ENCODE peak calls at places on chromosomes 12 and 14, in ten cellular contexts. One of them, this sample, is unnamed.

GRCh38 chr12:78101946-78102635 is 271.4 kb downstream of the NAV3 start:
- DNase-seq in A549: no peak
- DNase-seq in fibroblast of lung: no peak
- DNase-seq in heart right ventricle: no peak
- DNase-seq in upper lobe of left lung: no peak
- DNase-seq in trophoblast cell: no peak
- DNase-seq in cardiac muscle cell: no peak
- DNase-seq in endothelial cell of umbilical vein: no peak
- DNase-seq in psoas muscle: no peak
- DNase-seq in left ventricle myocardium inferior: no peak
- DNase-seq in this sample: no peak

GRCh38 chr14:67268456-67269115 is 27.4 kb downstream of the PALS1 start:
- DNase-seq in A549: no peak
- DNase-seq in fibroblast of lung: peak; percentile 30
- DNase-seq in heart right ventricle: no peak
- DNase-seq in upper lobe of left lung: no peak
- DNase-seq in trophoblast cell: peak; percentile 42
- DNase-seq in cardiac muscle cell: peak; percentile 51
- DNase-seq in endothelial cell of umbilical vein: no peak
- DNase-seq in psoas muscle: no peak
- DNase-seq in left ventricle myocardium inferior: no peak
- DNase-seq in this sample: no peak

GRCh38 chr12:76898472-76898871 is 19.7 kb upstream of the CSRP2 start:
- DNase-seq in A549: no peak
- DNase-seq in fibroblast of lung: peak; percentile 39
- DNase-seq in heart right ventricle: no peak
- DNase-seq in upper lobe of left lung: no peak
- DNase-seq in trophoblast cell: no peak
- DNase-seq in cardiac muscle cell: peak; percentile 53
- DNase-seq in endothelial cell of umbilical vein: no peak
- DNase-seq in psoas muscle: no peak
- DNase-seq in left ventricle myocardium inferior: no peak
- DNase-seq in this sample: no peak

GRCh38 chr12:713281-713875 is 39.0 kb upstream of the WNK1 start:
- DNase-seq in A549: no peak
- DNase-seq in fibroblast of lung: no peak
- DNase-seq in heart right ventricle: no peak
- DNase-seq in upper lobe of left lung: no peak
- DNase-seq in trophoblast cell: no peak
- DNase-seq in cardiac muscle cell: no peak
- DNase-seq in endothelial cell of umbilical vein: no peak
- DNase-seq in psoas muscle: no peak
- DNase-seq in left ventricle myocardium inferior: no peak
- DNase-seq in this sample: no peak

GRCh38 chr14:68775614-68776126 is 17.2 kb downstream of the ZFP36L1 start:
- DNase-seq in A549: no peak
- DNase-seq in fibroblast of lung: no peak
- DNase-seq in heart right ventricle: no peak
- DNase-seq in upper lobe of left lung: no peak
- DNase-seq in trophoblast cell: no peak
- DNase-seq in cardiac muscle cell: no peak
- DNase-seq in endothelial cell of umbilical vein: no peak
- DNase-seq in psoas muscle: no peak
- DNase-seq in left ventricle myocardium inferior: no peak
- DNase-seq in this sample: no peak

GRCh38 chr14:67240168-67240932 is 885 bp upstream of the PALS1 start:
- DNase-seq in A549: peak; percentile 39
- DNase-seq in fibroblast of lung: no peak
- DNase-seq in heart right ventricle: peak; percentile 54
- DNase-seq in upper lobe of left lung: peak; percentile 86
- DNase-seq in trophoblast cell: peak; percentile 88
- DNase-seq in cardiac muscle cell: peak; percentile 27
- DNase-seq in endothelial cell of umbilical vein: no peak
- DNase-seq in psoas muscle: peak; percentile 61
- DNase-seq in left ventricle myocardium inferior: peak; percentile 40
- DNase-seq in this sample: no peak

GRCh38 chr12:52004042-52004648 is 2.6 kb upstream of the TAMALIN start:
- DNase-seq in A549: peak; percentile 78
- DNase-seq in fibroblast of lung: peak; percentile 70
- DNase-seq in heart right ventricle: peak; percentile 40
- DNase-seq in upper lobe of left lung: no peak
- DNase-seq in trophoblast cell: no peak
- DNase-seq in cardiac muscle cell: peak; percentile 70
- DNase-seq in endothelial cell of umbilical vein: peak; percentile 60
- DNase-seq in psoas muscle: peak; percentile 47
- DNase-seq in left ventricle myocardium inferior: no peak
- DNase-seq in this sample: no peak

GRCh38 chr12:53098982-53099651 is 1.6 kb downstream of the IGFBP6 start:
- DNase-seq in A549: peak; percentile 98
- DNase-seq in fibroblast of lung: peak; percentile 98
- DNase-seq in heart right ventricle: peak; percentile 94
- DNase-seq in upper lobe of left lung: no peak
- DNase-seq in trophoblast cell: peak; percentile 54
- DNase-seq in cardiac muscle cell: peak; percentile 96
- DNase-seq in endothelial cell of umbilical vein: peak; percentile 83
- DNase-seq in psoas muscle: peak; percentile 92
- DNase-seq in left ventricle myocardium inferior: peak; percentile 93
- DNase-seq in this sample: peak; percentile 84

GRCh38 chr12:28023156-28023887 is 50.8 kb upstream of the PTHLH start:
- DNase-seq in A549: no peak
- DNase-seq in fibroblast of lung: peak; percentile 87
- DNase-seq in heart right ventricle: no peak
- DNase-seq in upper lobe of left lung: no peak
- DNase-seq in trophoblast cell: peak; percentile 59
- DNase-seq in cardiac muscle cell: peak; percentile 88
- DNase-seq in endothelial cell of umbilical vein: peak; percentile 74
- DNase-seq in psoas muscle: no peak
- DNase-seq in left ventricle myocardium inferior: no peak
- DNase-seq in this sample: peak; percentile 82

GRCh38 chr12:70178038-70178437 is 65.2 kb upstream of the CNOT2 start:
- DNase-seq in A549: no peak
- DNase-seq in fibroblast of lung: peak; percentile 19
- DNase-seq in heart right ventricle: no peak
- DNase-seq in upper lobe of left lung: no peak
- DNase-seq in trophoblast cell: no peak
- DNase-seq in cardiac muscle cell: peak; percentile 67
- DNase-seq in endothelial cell of umbilical vein: peak; percentile 7
- DNase-seq in psoas muscle: no peak
- DNase-seq in left ventricle myocardium inferior: no peak
- DNase-seq in this sample: no peak

GRCh38 chr14:61262082-61262481 is 19.1 kb downstream of the TMEM30B start:
- DNase-seq in A549: no peak
- DNase-seq in fibroblast of lung: peak; percentile 42
- DNase-seq in heart right ventricle: no peak
- DNase-seq in upper lobe of left lung: no peak
- DNase-seq in trophoblast cell: no peak
- DNase-seq in cardiac muscle cell: no peak
- DNase-seq in endothelial cell of umbilical vein: no peak
- DNase-seq in psoas muscle: no peak
- DNase-seq in left ventricle myocardium inferior: no peak
- DNase-seq in this sample: no peak

GRCh38 chr12:14993537-14994266 is 20.9 kb downstream of the PDE6H start:
- DNase-seq in A549: no peak
- DNase-seq in fibroblast of lung: peak; percentile 19
- DNase-seq in heart right ventricle: no peak
- DNase-seq in upper lobe of left lung: no peak
- DNase-seq in trophoblast cell: peak; percentile 86
- DNase-seq in cardiac muscle cell: peak; percentile 71
- DNase-seq in endothelial cell of umbilical vein: no peak
- DNase-seq in psoas muscle: no peak
- DNase-seq in left ventricle myocardium inferior: no peak
- DNase-seq in this sample: no peak

GRCh38 chr12:2262449-2262848 is 209.7 kb downstream of the CACNA1C start:
- DNase-seq in A549: no peak
- DNase-seq in fibroblast of lung: no peak
- DNase-seq in heart right ventricle: no peak
- DNase-seq in upper lobe of left lung: no peak
- DNase-seq in trophoblast cell: peak; percentile 82
- DNase-seq in cardiac muscle cell: no peak
- DNase-seq in endothelial cell of umbilical vein: no peak
- DNase-seq in psoas muscle: no peak
- DNase-seq in left ventricle myocardium inferior: no peak
- DNase-seq in this sample: no peak

GRCh38 chr14:91254456-91254855 is 10.0 kb upstream of the GPR68 start:
- DNase-seq in A549: no peak
- DNase-seq in fibroblast of lung: no peak
- DNase-seq in heart right ventricle: no peak
- DNase-seq in upper lobe of left lung: no peak
- DNase-seq in trophoblast cell: no peak
- DNase-seq in cardiac muscle cell: no peak
- DNase-seq in endothelial cell of umbilical vein: no peak
- DNase-seq in psoas muscle: no peak
- DNase-seq in left ventricle myocardium inferior: no peak
- DNase-seq in this sample: no peak

DNA sequence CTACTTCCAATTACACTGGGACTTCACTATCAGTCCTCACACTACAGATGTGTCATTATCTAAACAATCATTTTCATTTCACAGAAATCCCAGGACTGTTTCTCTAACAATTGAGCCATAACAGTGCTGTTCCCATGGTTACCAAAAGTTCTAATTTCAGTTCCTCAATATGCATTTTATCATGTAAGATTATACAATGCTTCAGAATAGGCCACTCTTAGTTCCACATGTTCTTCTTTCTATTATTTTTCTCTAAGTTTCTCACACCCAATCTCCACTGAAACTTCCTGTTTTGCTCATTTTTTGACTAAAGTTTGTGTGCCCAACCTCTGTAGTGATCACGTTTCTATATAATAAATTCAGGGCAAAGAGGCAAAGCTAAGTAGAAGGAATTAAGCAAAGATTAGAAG is 185.8 kb downstream of the DUSP6 start:
- DNase-seq in A549: no peak
- DNase-seq in fibroblast of lung: peak; percentile 57
- DNase-seq in heart right ventricle: no peak
- DNase-seq in upper lobe of left lung: no peak
- DNase-seq in trophoblast cell: no peak
- DNase-seq in cardiac muscle cell: peak; percentile 72
- DNase-seq in endothelial cell of umbilical vein: peak; percentile 93
- DNase-seq in psoas muscle: no peak
- DNase-seq in left ventricle myocardium inferior: no peak
- DNase-seq in this sample: no peak
- H3K4me1 ChIP-seq in A549: peaks cover 31% of the 10 kb centered on the region
- H3K4me1 ChIP-seq in fibroblast of lung: peaks cover 5% of the 10 kb centered on the region
- H3K4me1 ChIP-seq in heart right ventricle: peaks cover 41% of the 10 kb centered on the region
- H3K4me1 ChIP-seq in upper lobe of left lung: peaks cover 21% of the 10 kb centered on the region
- H3K4me1 ChIP-seq in trophoblast cell: no peaks in the 10 kb centered on the region
- H3K4me1 ChIP-seq in cardiac muscle cell: peaks cover 5% of the 10 kb centered on the region
- H3K4me1 ChIP-seq in endothelial cell of umbilical vein: peaks cover 43% of the 10 kb centered on the region
- H3K4me1 ChIP-seq in psoas muscle: peaks cover 7% of the 10 kb centered on the region
- H3K4me1 ChIP-seq in left ventricle myocardium inferior: peaks cover 50% of the 10 kb centered on the region
- H3K4me1 ChIP-seq in this sample: peaks cover 25% of the 10 kb centered on the region

DNA sequence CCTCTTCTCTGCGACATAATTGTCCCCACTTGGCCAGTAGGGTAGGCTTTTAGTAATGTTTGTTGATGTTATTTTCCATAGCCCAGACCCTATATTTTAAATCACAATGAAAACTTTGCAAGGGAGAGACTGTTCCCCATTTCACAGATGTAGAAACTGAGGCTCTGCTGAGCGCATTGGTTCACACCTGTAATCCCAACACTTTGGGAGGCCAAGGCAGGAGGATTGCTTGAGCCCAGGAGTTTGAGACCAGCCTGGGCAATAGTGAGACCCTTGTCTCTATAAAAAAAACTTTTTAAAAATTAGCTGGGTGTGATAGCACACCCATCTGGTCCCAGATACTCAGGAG is 114.8 kb downstream of the DIP2B start:
- DNase-seq in A549: no peak
- DNase-seq in fibroblast of lung: no peak
- DNase-seq in heart right ventricle: no peak
- DNase-seq in upper lobe of left lung: no peak
- DNase-seq in trophoblast cell: no peak
- DNase-seq in cardiac muscle cell: no peak
- DNase-seq in endothelial cell of umbilical vein: no peak
- DNase-seq in psoas muscle: no peak
- DNase-seq in left ventricle myocardium inferior: no peak
- DNase-seq in this sample: no peak
- H3K4me1 ChIP-seq in A549: peaks cover 58% of the 10 kb centered on the region
- H3K4me1 ChIP-seq in fibroblast of lung: peaks cover 10% of the 10 kb centered on the region
- H3K4me1 ChIP-seq in heart right ventricle: peaks cover 64% of the 10 kb centered on the region
- H3K4me1 ChIP-seq in upper lobe of left lung: peaks cover 21% of the 10 kb centered on the region
- H3K4me1 ChIP-seq in trophoblast cell: peaks cover 21% of the 10 kb centered on the region
- H3K4me1 ChIP-seq in cardiac muscle cell: peaks cover 39% of the 10 kb centered on the region
- H3K4me1 ChIP-seq in endothelial cell of umbilical vein: peaks cover 8% of the 10 kb centered on the region
- H3K4me1 ChIP-seq in psoas muscle: peaks cover 44% of the 10 kb centered on the region
- H3K4me1 ChIP-seq in left ventricle myocardium inferior: peaks cover 74% of the 10 kb centered on the region
- H3K4me1 ChIP-seq in this sample: peaks cover 80% of the 10 kb centered on the region

GRCh38 chr14:35339761-35340406 is 47.7 kb downstream of the PSMA6 start:
- DNase-seq in A549: no peak
- DNase-seq in fibroblast of lung: no peak
- DNase-seq in heart right ventricle: no peak
- DNase-seq in upper lobe of left lung: no peak
- DNase-seq in trophoblast cell: no peak
- DNase-seq in cardiac muscle cell: no peak
- DNase-seq in endothelial cell of umbilical vein: no peak
- DNase-seq in psoas muscle: no peak
- DNase-seq in left ventricle myocardium inferior: no peak
- DNase-seq in this sample: no peak

GRCh38 chr14:35337557-35338255 is 45.5 kb downstream of the PSMA6 start:
- DNase-seq in A549: no peak
- DNase-seq in fibroblast of lung: no peak
- DNase-seq in heart right ventricle: no peak
- DNase-seq in upper lobe of left lung: peak; percentile 51
- DNase-seq in trophoblast cell: peak; percentile 96
- DNase-seq in cardiac muscle cell: no peak
- DNase-seq in endothelial cell of umbilical vein: no peak
- DNase-seq in psoas muscle: no peak
- DNase-seq in left ventricle myocardium inferior: no peak
- DNase-seq in this sample: no peak

GRCh38 chr14:35340616-35341453 is 48.7 kb downstream of the PSMA6 start:
- DNase-seq in A549: no peak
- DNase-seq in fibroblast of lung: no peak
- DNase-seq in heart right ventricle: no peak
- DNase-seq in upper lobe of left lung: no peak
- DNase-seq in trophoblast cell: no peak
- DNase-seq in cardiac muscle cell: no peak
- DNase-seq in endothelial cell of umbilical vein: no peak
- DNase-seq in psoas muscle: no peak
- DNase-seq in left ventricle myocardium inferior: no peak
- DNase-seq in this sample: no peak

GRCh38 chr14:35337074-35337556 is 44.9 kb downstream of the PSMA6 start:
- DNase-seq in A549: no peak
- DNase-seq in fibroblast of lung: no peak
- DNase-seq in heart right ventricle: no peak
- DNase-seq in upper lobe of left lung: no peak
- DNase-seq in trophoblast cell: no peak
- DNase-seq in cardiac muscle cell: no peak
- DNase-seq in endothelial cell of umbilical vein: no peak
- DNase-seq in psoas muscle: no peak
- DNase-seq in left ventricle myocardium inferior: no peak
- DNase-seq in this sample: no peak

GRCh38 chr14:35338731-35339405 is 46.7 kb downstream of the PSMA6 start:
- DNase-seq in A549: no peak
- DNase-seq in fibroblast of lung: no peak
- DNase-seq in heart right ventricle: no peak
- DNase-seq in upper lobe of left lung: no peak
- DNase-seq in trophoblast cell: no peak
- DNase-seq in cardiac muscle cell: no peak
- DNase-seq in endothelial cell of umbilical vein: no peak
- DNase-seq in psoas muscle: no peak
- DNase-seq in left ventricle myocardium inferior: no peak
- DNase-seq in this sample: no peak
- H3K4me1 ChIP-seq in A549: peaks cover 74% of the 10 kb centered on the region
- H3K4me1 ChIP-seq in fibroblast of lung: peaks cover 30% of the 10 kb centered on the region
- H3K4me1 ChIP-seq in heart right ventricle: peaks cover 92% of the 10 kb centered on the region
- H3K4me1 ChIP-seq in upper lobe of left lung: peaks cover 92% of the 10 kb centered on the region
- H3K4me1 ChIP-seq in trophoblast cell: peaks cover 37% of the 10 kb centered on the region
- H3K4me1 ChIP-seq in cardiac muscle cell: peaks cover 31% of the 10 kb centered on the region
- H3K4me1 ChIP-seq in endothelial cell of umbilical vein: peaks cover 33% of the 10 kb centered on the region
- H3K4me1 ChIP-seq in psoas muscle: peaks cover 53% of the 10 kb centered on the region
- H3K4me1 ChIP-seq in left ventricle myocardium inferior: peaks cover 84% of the 10 kb centered on the region
- H3K4me1 ChIP-seq in this sample: peaks cover 49% of the 10 kb centered on the region

GRCh38 chr14:77589099-77589498 is 27.3 kb downstream of the SPTLC2 start:
- DNase-seq in A549: no peak
- DNase-seq in fibroblast of lung: no peak
- DNase-seq in heart right ventricle: no peak
- DNase-seq in upper lobe of left lung: no peak
- DNase-seq in trophoblast cell: peak; percentile 33
- DNase-seq in cardiac muscle cell: no peak
- DNase-seq in endothelial cell of umbilical vein: peak; percentile 84
- DNase-seq in psoas muscle: no peak
- DNase-seq in left ventricle myocardium inferior: no peak
- DNase-seq in this sample: no peak
- H3K4me1 ChIP-seq in A549: peaks cover 11% of the 10 kb centered on the region
- H3K4me1 ChIP-seq in fibroblast of lung: no peaks in the 10 kb centered on the region
- H3K4me1 ChIP-seq in heart right ventricle: peaks cover 35% of the 10 kb centered on the region
- H3K4me1 ChIP-seq in upper lobe of left lung: peaks cover 27% of the 10 kb centered on the region
- H3K4me1 ChIP-seq in trophoblast cell: no peaks in the 10 kb centered on the region
- H3K4me1 ChIP-seq in cardiac muscle cell: no peaks in the 10 kb centered on the region
- H3K4me1 ChIP-seq in endothelial cell of umbilical vein: peaks cover 50% of the 10 kb centered on the region
- H3K4me1 ChIP-seq in psoas muscle: peaks cover 1% of the 10 kb centered on the region
- H3K4me1 ChIP-seq in left ventricle myocardium inferior: peaks cover 48% of the 10 kb centered on the region
- H3K4me1 ChIP-seq in this sample: peaks cover 31% of the 10 kb centered on the region